ENCODE peak calls at places on chromosomes 12 and 14, in eight cellular contexts. A is AG04450; I is RWPE1; Z is SJSA1; L is left ventricle myocardium inferior; M is GM12878; C is heart right ventricle; W is CD4-positive, CD25-positive, alpha-beta regulatory T cell. O is an unnamed sample.

GRCh38 chr12:108765289-108765764 is 34.0 kb upstream of the CORO1C start:
- DNase-seq in A (no peak), I (no peak), Z (no peak), L (no peak), M (no peak), C (no peak), W (no peak), O (no peak)

GRCh38 chr12:76706099-76706498 is 57.8 kb upstream of the ZDHHC17 start:
- DNase-seq in A (no peak), I (no peak), Z (no peak), L (no peak), M (no peak), C (no peak), W (peak), O (no peak)

GRCh38 chr14:104245075-104245474 is 106.7 kb downstream of the KIF26A start:
- DNase-seq in A (no peak), I (no peak), Z (no peak), L (no peak), M (no peak), C (no peak), W (no peak), O (no peak)

GRCh38 chr12:94704452-94704871 is 54.1 kb upstream of the TMCC3 start:
- DNase-seq in A (peak), I (peak), Z (peak), L (no peak), M (no peak), C (no peak), W (no peak), O (peak)

GRCh38 chr12:107732365-107732764 is 28.6 kb downstream of the PRDM4 start:
- DNase-seq in A (no peak), I (no peak), Z (no peak), L (no peak), M (no peak), C (no peak), W (no peak), O (no peak)

GRCh38 chr14:71665157-71665556 is 267.1 kb upstream of the RGS6 start:
- DNase-seq in A (no peak), I (peak), Z (peak), L (no peak), M (no peak), C (no peak), W (no peak), O (no peak)

GRCh38 chr12:79936670-79937069 is 1.8 kb upstream of the PPP1R12A start:
- DNase-seq in A (no peak), I (no peak), Z (no peak), L (no peak), M (no peak), C (no peak), W (peak), O (no peak)

GRCh38 chr12:57389033-57389432 is 41.8 kb downstream of the R3HDM2 start:
- DNase-seq in A (peak), I (peak), Z (no peak), L (no peak), M (no peak), C (no peak), W (no peak), O (peak)

GRCh38 chr12:94025730-94026129 is 122.6 kb upstream of the PLXNC1 start:
- DNase-seq in A (no peak), I (no peak), Z (no peak), L (no peak), M (no peak), C (no peak), W (no peak), O (no peak)

GRCh38 chr14:60327447-60328331 is 78.7 kb downstream of the PPM1A start:
- DNase-seq in A (no peak), I (no peak), Z (no peak), L (peak), M (peak), C (peak), W (peak), O (no peak)

DNA sequence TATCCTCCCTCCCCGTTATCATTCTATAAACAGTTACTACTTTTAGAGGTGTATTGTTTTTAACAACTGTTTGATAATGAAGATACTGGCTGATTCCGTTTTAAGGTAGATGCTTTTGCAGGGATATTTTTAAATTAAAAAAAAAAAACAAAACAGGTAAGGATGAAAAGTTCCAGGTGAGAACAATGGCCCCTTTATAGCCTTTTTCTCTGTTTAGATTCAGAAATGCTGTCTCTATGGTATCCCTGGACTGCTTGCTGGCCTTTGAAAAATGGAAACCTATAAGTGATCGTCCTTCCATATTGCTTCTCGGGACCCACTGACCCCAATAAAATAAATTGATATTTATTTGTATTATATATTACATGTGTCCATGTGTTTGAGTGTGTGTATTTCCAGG is 23.2 kb upstream of the ANO6 start:
- DNase-seq in A (no peak), I (no peak), Z (no peak), L (no peak), M (no peak), C (no peak), W (no peak), O (no peak)
- H3K27ac ChIP-seq in A (no peak), I (no peak), Z (peak), L (no peak), M (no peak), C (no peak), W (no peak), O (no peak)

GRCh38 chr12:116919247-116919671 is 8.5 kb downstream of the FBXW8 start:
- DNase-seq in A (no peak), I (no peak), Z (no peak), L (no peak), M (no peak), C (no peak), W (no peak), O (no peak)
- H3K27ac ChIP-seq in A (no peak), I (no peak), Z (no peak), L (no peak), M (no peak), C (no peak), W (no peak), O (no peak)

DNA sequence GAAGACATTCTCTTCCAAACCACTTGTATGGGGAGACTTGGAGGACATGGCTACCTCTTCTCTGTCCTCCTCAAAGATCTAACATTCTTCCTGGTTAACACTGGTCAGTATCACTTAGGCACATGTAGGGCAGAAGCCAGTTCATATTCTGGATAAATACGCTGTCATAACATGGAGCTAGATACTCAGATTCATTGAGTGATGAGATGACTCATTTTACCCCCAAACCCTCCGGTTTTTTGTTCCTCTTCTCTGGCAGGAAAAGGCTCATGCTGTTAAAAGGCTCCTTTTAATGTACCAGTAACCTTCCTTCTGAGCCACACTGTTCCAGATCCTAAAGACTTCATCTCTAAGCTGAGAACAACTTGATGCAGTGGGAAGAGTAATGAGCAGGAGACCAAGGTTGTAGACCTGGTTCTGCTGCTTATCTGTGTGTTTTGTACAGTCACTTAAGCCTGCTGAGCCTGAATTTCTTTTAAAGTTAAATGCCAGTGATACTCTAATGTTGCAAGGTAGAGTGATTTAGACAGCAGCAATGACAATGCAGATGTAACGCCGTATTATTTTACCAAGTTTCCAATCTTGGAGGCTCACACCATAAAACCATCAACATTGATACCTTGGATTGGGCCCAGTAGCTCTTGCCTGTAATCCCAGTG is 57.3 kb upstream of the ELK3 start:
- DNase-seq in A (no peak), I (no peak), Z (peak), L (no peak), M (no peak), C (no peak), W (no peak), O (no peak)
- H3K27ac ChIP-seq in A (no peak), I (no peak), Z (peak), L (no peak), M (no peak), C (no peak), W (no peak), O (no peak)

GRCh38 chr12:113261847-113262470 is 40.7 kb downstream of the TPCN1 start:
- DNase-seq in A (no peak), I (no peak), Z (no peak), L (no peak), M (peak), C (no peak), W (peak), O (no peak)

GRCh38 chr12:113257564-113257963 is 36.3 kb downstream of the TPCN1 start:
- DNase-seq in A (no peak), I (no peak), Z (no peak), L (no peak), M (no peak), C (no peak), W (no peak), O (no peak)

GRCh38 chr12:113260636-113261300 is 39.5 kb downstream of the TPCN1 start:
- DNase-seq in A (no peak), I (no peak), Z (no peak), L (no peak), M (no peak), C (no peak), W (no peak), O (no peak)

GRCh38 chr12:113260127-113260526 is 38.9 kb downstream of the TPCN1 start:
- DNase-seq in A (no peak), I (no peak), Z (no peak), L (no peak), M (no peak), C (no peak), W (no peak), O (no peak)

DNA sequence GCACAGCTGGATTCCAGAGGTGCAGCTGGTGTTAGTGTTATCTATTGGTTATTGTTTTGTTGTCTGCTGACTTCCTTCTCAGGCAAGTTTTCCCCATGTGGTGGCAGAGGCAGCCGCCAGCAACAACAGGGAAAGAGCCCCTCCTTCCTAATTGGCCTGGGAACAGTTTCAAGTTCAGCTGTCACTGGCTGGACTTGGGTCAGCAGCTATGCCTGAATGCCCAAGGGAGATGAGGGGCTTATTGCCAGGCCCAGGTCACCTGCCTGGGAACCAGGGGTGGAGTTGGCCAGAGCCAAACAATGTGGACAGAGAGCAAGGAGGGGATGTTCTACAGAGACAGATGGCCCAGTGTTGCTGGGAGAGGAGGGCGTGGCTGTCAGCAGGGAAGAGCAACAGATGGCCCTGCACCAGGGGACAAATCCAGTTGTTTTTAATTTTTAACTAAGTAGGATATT is 38.3 kb downstream of the TPCN1 start:
- DNase-seq in A (no peak), I (no peak), Z (no peak), L (peak), M (no peak), C (peak), W (no peak), O (no peak)
- H3K27ac ChIP-seq in A (no peak), I (peak), Z (no peak), L (peak), M (no peak), C (peak), W (no peak), O (no peak)

GRCh38 chr12:90355701-90356345 is 599.2 kb downstream of the CCER1 start:
- DNase-seq in A (no peak), I (no peak), Z (no peak), L (no peak), M (no peak), C (no peak), W (no peak), O (no peak)
- H3K27ac ChIP-seq in A (no peak), I (no peak), Z (no peak), L (no peak), M (no peak), C (no peak), W (no peak), O (peak)

O was measured in epithelial cell of prostate.